ENCODE peak calls at places on chromosomes 6 and 20, in nine cellular contexts. E is stimulated activated CD4-positive, alpha-beta T cell treated with anti-CD3 and anti-CD28 coated beads, Interleukin-1b, Interleukin-23, amount 100 ng/mL, for 4 hours; H is posterior vena cava; G is tibial artery; S is right atrium auricular region; M is effector CD4-positive, alpha-beta T cell; N is activated CD4-positive, alpha-beta T cell treated with anti-CD3 and anti-CD28 coated beads for 24 hours; L is GM04503; Q is NCI-H446. Z is an unnamed sample.

GRCh38 chr20:58597021-58597940 is 53.8 kb upstream of the STX16 start:
- DNase-seq in E (no peak), H (peak), G (peak), S (no peak), M (no peak), N (no peak), L (peak), Q (no peak), Z (no peak)

GRCh38 chr6:70668499-70668812 is 773 bp downstream of the SMAP1 start:
- DNase-seq in E (no peak), H (no peak), G (no peak), S (no peak), M (peak), N (no peak), L (no peak), Q (no peak), Z (no peak)

GRCh38 chr20:32898721-32899120 is 40.0 kb downstream of the EFCAB8 start:
- DNase-seq in E (no peak), H (no peak), G (no peak), S (no peak), M (no peak), N (no peak), L (peak), Q (no peak), Z (peak)

GRCh38 chr6:21500314-21500713 is 93.2 kb upstream of the SOX4 start:
- DNase-seq in E (no peak), H (no peak), G (no peak), S (no peak), M (no peak), N (no peak), L (no peak), Q (no peak), Z (no peak)

GRCh38 chr6:105810105-105810921 is 275.8 kb upstream of the PRDM1 start:
- DNase-seq in E (no peak), H (no peak), G (no peak), S (no peak), M (no peak), N (peak), L (peak), Q (peak), Z (peak)

GRCh38 chr20:59371429-59371828 is 71.0 kb downstream of the EDN3 start:
- DNase-seq in E (no peak), H (no peak), G (no peak), S (no peak), M (no peak), N (no peak), L (no peak), Q (no peak), Z (no peak)

GRCh38 chr6:74871757-74872156 is 334.1 kb downstream of the COL12A1 start:
- DNase-seq in E (no peak), H (no peak), G (no peak), S (no peak), M (no peak), N (no peak), L (no peak), Q (no peak), Z (peak)

GRCh38 chr6:29850011-29850553 is 22.5 kb downstream of the HLA-G start:
- DNase-seq in E (no peak), H (no peak), G (no peak), S (no peak), M (no peak), N (no peak), L (no peak), Q (no peak), Z (no peak)

GRCh38 chr6:107323133-107323785 is 136.1 kb downstream of the PDSS2 start:
- DNase-seq in E (no peak), H (no peak), G (no peak), S (no peak), M (no peak), N (no peak), L (no peak), Q (no peak), Z (peak)

GRCh38 chr6:158316022-158316421 is 3.8 kb downstream of the TULP4 start:
- DNase-seq in E (no peak), H (no peak), G (no peak), S (no peak), M (no peak), N (no peak), L (no peak), Q (no peak), Z (peak)

GRCh38 chr6:92887871-92888270 is 531.5 kb downstream of the EPHA7 start:
- DNase-seq in E (no peak), H (no peak), G (no peak), S (no peak), M (no peak), N (no peak), L (no peak), Q (no peak), Z (no peak)

GRCh38 chr6:23412770-23413169 is 713.2 kb upstream of the NRSN1 start:
- DNase-seq in E (no peak), H (no peak), G (no peak), S (no peak), M (no peak), N (no peak), L (no peak), Q (no peak), Z (no peak)

GRCh38 chr6:25698631-25699030 is 46.6 kb downstream of the SCGN start:
- DNase-seq in E (no peak), H (no peak), G (no peak), S (no peak), M (no peak), N (no peak), L (no peak), Q (no peak), Z (no peak)

GRCh38 chr6:41638801-41639555 is 710 bp downstream of the MDFI start:
- DNase-seq in E (no peak), H (peak), G (no peak), S (no peak), M (no peak), N (no peak), L (no peak), Q (no peak), Z (no peak)

GRCh38 chr6:7254980-7255825 is 57.8 kb downstream of the SSR1 start:
- DNase-seq in E (no peak), H (peak), G (no peak), S (no peak), M (no peak), N (no peak), L (no peak), Q (no peak), Z (no peak)

GRCh38 chr20:50992733-50993457 is 30.0 kb downstream of the KCNG1 start:
- DNase-seq in E (no peak), H (no peak), G (no peak), S (no peak), M (no peak), N (peak), L (peak), Q (peak), Z (peak)

GRCh38 chr20:20181322-20181721 is 129.0 kb downstream of the CFAP61 start:
- DNase-seq in E (no peak), H (no peak), G (no peak), S (no peak), M (no peak), N (no peak), L (no peak), Q (no peak), Z (no peak)

GRCh38 chr20:34558320-34559202 is at the start of gene MAP1LC3A:
- DNase-seq in E (peak), H (peak), G (peak), S (peak), M (peak), N (peak), L (peak), Q (no peak), Z (no peak)

GRCh38 chr6:13671742-13672141 is 39.9 kb downstream of the RANBP9 start:
- DNase-seq in E (no peak), H (no peak), G (no peak), S (no peak), M (no peak), N (no peak), L (no peak), Q (no peak), Z (no peak)

GRCh38 chr6:159002432-159003160 is 2.6 kb upstream of the RSPH3 start:
- DNase-seq in E (no peak), H (no peak), G (no peak), S (no peak), M (no peak), N (no peak), L (peak), Q (no peak), Z (peak)

GRCh38 chr6:110039996-110040383 is 61.9 kb downstream of the GPR6 start:
- DNase-seq in E (peak), H (no peak), G (no peak), S (no peak), M (peak), N (peak), L (no peak), Q (no peak), Z (peak)

GRCh38 chr20:3166913-3167342 is 6.4 kb downstream of the LZTS3 start:
- DNase-seq in E (no peak), H (peak), G (peak), S (no peak), M (no peak), N (no peak), L (no peak), Q (no peak), Z (no peak)

GRCh38 chr6:72579865-72580264 is 42.0 kb upstream of the KCNQ5 start:
- DNase-seq in E (no peak), H (no peak), G (no peak), S (no peak), M (no peak), N (no peak), L (peak), Q (no peak), Z (no peak)

GRCh38 chr6:138692978-138693909 is 80.3 kb upstream of the CCDC28A start:
- DNase-seq in E (peak), H (peak), G (peak), S (no peak), M (no peak), N (no peak), L (no peak), Q (peak), Z (peak)

GRCh38 chr6:49979584-49979983 is 10.2 kb upstream of the DEFB113 start:
- DNase-seq in E (no peak), H (no peak), G (no peak), S (no peak), M (no peak), N (no peak), L (no peak), Q (no peak), Z (peak)

GRCh38 chr20:3461191-3461874 is 9.5 kb upstream of the ATRN start:
- DNase-seq in E (no peak), H (no peak), G (no peak), S (no peak), M (no peak), N (no peak), L (no peak), Q (no peak), Z (no peak)

GRCh38 chr6:53581161-53581560 is 36.3 kb upstream of the GCLC start:
- DNase-seq in E (no peak), H (no peak), G (no peak), S (no peak), M (no peak), N (no peak), L (peak), Q (no peak), Z (peak)

GRCh38 chr20:48683467-48684175 is 144.2 kb downstream of the PREX1 start:
- DNase-seq in E (no peak), H (no peak), G (no peak), S (no peak), M (no peak), N (no peak), L (no peak), Q (no peak), Z (no peak)

GRCh38 chr6:6801002-6801329 is 212.4 kb downstream of the LY86 start:
- DNase-seq in E (no peak), H (no peak), G (no peak), S (no peak), M (no peak), N (no peak), L (no peak), Q (no peak), Z (no peak)

GRCh38 chr6:33983109-33983475 is 162.8 kb downstream of the GRM4 start:
- DNase-seq in E (no peak), H (peak), G (peak), S (no peak), M (no peak), N (no peak), L (no peak), Q (no peak), Z (peak)

GRCh38 chr6:112233864-112234263 is 20.5 kb downstream of the LAMA4 start:
- DNase-seq in E (no peak), H (no peak), G (no peak), S (no peak), M (no peak), N (no peak), L (peak), Q (no peak), Z (peak)

GRCh38 chr20:62473717-62474584 is 1.8 kb downstream of the GATA5 start:
- DNase-seq in E (no peak), H (no peak), G (no peak), S (no peak), M (no peak), N (no peak), L (no peak), Q (no peak), Z (no peak)

GRCh38 chr6:125314019-125314581 is 12.3 kb upstream of the HDDC2 start:
- DNase-seq in E (peak), H (peak), G (peak), S (peak), M (no peak), N (peak), L (no peak), Q (no peak), Z (peak)

GRCh38 chr6:134249412-134249758 is 68.5 kb downstream of the SGK1 start:
- DNase-seq in E (no peak), H (no peak), G (no peak), S (no peak), M (no peak), N (no peak), L (no peak), Q (no peak), Z (no peak)

GRCh38 chr20:58839991-58840747 is 10.5 kb downstream of the GNAS-AS1 start:
- DNase-seq in E (no peak), H (no peak), G (no peak), S (no peak), M (no peak), N (no peak), L (no peak), Q (no peak), Z (no peak)

GRCh38 chr20:46214831-46215488 is 93.3 kb downstream of the CDH22 start:
- DNase-seq in E (no peak), H (no peak), G (no peak), S (no peak), M (no peak), N (no peak), L (no peak), Q (no peak), Z (peak)

GRCh38 chr6:5968817-5969726 is 37.7 kb downstream of the NRN1 start:
- DNase-seq in E (no peak), H (no peak), G (peak), S (no peak), M (no peak), N (no peak), L (no peak), Q (no peak), Z (peak)

GRCh38 chr6:161273356-161273751 is 507 bp downstream of the AGPAT4 start:
- DNase-seq in E (peak), H (no peak), G (no peak), S (no peak), M (peak), N (no peak), L (no peak), Q (peak), Z (peak)

GRCh38 chr20:36572701-36573102 is 695 bp upstream of the TGIF2 start:
- DNase-seq in E (peak), H (no peak), G (no peak), S (no peak), M (peak), N (peak), L (no peak), Q (no peak), Z (no peak)

GRCh38 chr20:33859157-33859695 is 48.1 kb downstream of the CHMP4B start:
- DNase-seq in E (no peak), H (no peak), G (no peak), S (no peak), M (no peak), N (no peak), L (no peak), Q (no peak), Z (no peak)